ENCODE peak calls at places on chromosomes 12 and 14, in five cellular contexts. One of them, this sample, is unnamed.
A peak's percentile ranks its signal among the peaks of the same experiment; 100 is the strongest.

GRCh38 chr14:90517431-90517841 is 120.6 kb downstream of the CALM1 start:
- DNase-seq in lung: no peak
- DNase-seq in kidney: no peak
- DNase-seq in tibial artery: no peak
- DNase-seq in suprapubic skin: no peak
- DNase-seq in this sample: no peak

GRCh38 chr12:96064266-96064665 is 28.9 kb upstream of the LTA4H start:
- DNase-seq in suprapubic skin: no peak
- DNase-seq in lung: no peak
- DNase-seq in tibial artery: no peak
- DNase-seq in kidney: no peak
- DNase-seq in this sample: no peak

GRCh38 chr12:33967760-33968159 is 54.5 kb upstream of the ALG10 start:
- DNase-seq in tibial artery: no peak
- DNase-seq in lung: no peak
- DNase-seq in suprapubic skin: no peak
- DNase-seq in kidney: no peak
- DNase-seq in this sample: no peak

GRCh38 chr14:32211068-32211404 is 8.0 kb upstream of the RNU6-8 start:
- DNase-seq in tibial artery: no peak
- DNase-seq in lung: no peak
- DNase-seq in kidney: no peak
- DNase-seq in suprapubic skin: no peak
- DNase-seq in this sample: no peak

GRCh38 chr12:31228811-31229792 is 96.8 kb downstream of the SINHCAF start:
- DNase-seq in tibial artery: peak; percentile 77
- DNase-seq in suprapubic skin: no peak
- DNase-seq in lung: no peak
- DNase-seq in kidney: no peak
- DNase-seq in this sample: no peak

GRCh38 chr14:65101631-65102440 is 481 bp downstream of the MAX start:
- DNase-seq in lung: peak; percentile 33
- DNase-seq in kidney: peak; percentile 85
- DNase-seq in tibial artery: peak; percentile 69
- DNase-seq in suprapubic skin: no peak
- DNase-seq in this sample: peak; percentile 29

GRCh38 chr14:101882141-101882935 is 82.0 kb upstream of the DYNC1H1 start:
- DNase-seq in tibial artery: no peak
- DNase-seq in lung: no peak
- DNase-seq in suprapubic skin: no peak
- DNase-seq in kidney: no peak
- DNase-seq in this sample: no peak

GRCh38 chr14:42027271-42027670 is 420.6 kb downstream of the LRFN5 start:
- DNase-seq in lung: no peak
- DNase-seq in kidney: no peak
- DNase-seq in tibial artery: no peak
- DNase-seq in suprapubic skin: no peak
- DNase-seq in this sample: no peak

GRCh38 chr12:122481861-122482260 is 18.9 kb downstream of the ZCCHC8 start:
- DNase-seq in kidney: no peak
- DNase-seq in lung: no peak
- DNase-seq in tibial artery: no peak
- DNase-seq in suprapubic skin: no peak
- DNase-seq in this sample: no peak

GRCh38 chr14:81221579-81222102 is 882 bp upstream of the GTF2A1 start:
- DNase-seq in suprapubic skin: no peak
- DNase-seq in lung: no peak
- DNase-seq in tibial artery: no peak
- DNase-seq in kidney: no peak
- DNase-seq in this sample: no peak

GRCh38 chr12:68755536-68756243 is 9.7 kb downstream of the SLC35E3 start:
- DNase-seq in kidney: no peak
- DNase-seq in tibial artery: no peak
- DNase-seq in lung: no peak
- DNase-seq in suprapubic skin: no peak
- DNase-seq in this sample: no peak

GRCh38 chr14:64388533-64389243 is 535 bp downstream of the MTHFD1 start:
- DNase-seq in suprapubic skin: peak; percentile 80
- DNase-seq in kidney: peak; percentile 74
- DNase-seq in tibial artery: no peak
- DNase-seq in lung: no peak
- DNase-seq in this sample: no peak

GRCh38 chr14:69657961-69658360 is 46.6 kb downstream of the SUSD6 start:
- DNase-seq in suprapubic skin: no peak
- DNase-seq in kidney: peak; percentile 84
- DNase-seq in tibial artery: no peak
- DNase-seq in lung: peak; percentile 61
- DNase-seq in this sample: no peak

GRCh38 chr14:71783786-71784185 is 148.4 kb upstream of the RGS6 start:
- DNase-seq in lung: no peak
- DNase-seq in suprapubic skin: no peak
- DNase-seq in kidney: no peak
- DNase-seq in tibial artery: no peak
- DNase-seq in this sample: no peak

GRCh38 chr12:62291888-62292760 is 31.9 kb downstream of the USP15 start:
- DNase-seq in tibial artery: no peak
- DNase-seq in suprapubic skin: no peak
- DNase-seq in lung: no peak
- DNase-seq in kidney: no peak
- DNase-seq in this sample: no peak

GRCh38 chr12:124155711-124156110 is 139.2 kb upstream of the RFLNA start:
- DNase-seq in lung: no peak
- DNase-seq in tibial artery: no peak
- DNase-seq in kidney: no peak
- DNase-seq in suprapubic skin: no peak
- DNase-seq in this sample: no peak

GRCh38 chr12:18492372-18493025 is 231.2 kb downstream of the PIK3C2G start:
- DNase-seq in tibial artery: no peak
- DNase-seq in kidney: no peak
- DNase-seq in lung: no peak
- DNase-seq in suprapubic skin: no peak
- DNase-seq in this sample: no peak

GRCh38 chr12:70756791-70757190 is 119.6 kb upstream of the PTPRB start:
- DNase-seq in suprapubic skin: no peak
- DNase-seq in kidney: no peak
- DNase-seq in tibial artery: no peak
- DNase-seq in lung: no peak
- DNase-seq in this sample: no peak

GRCh38 chr12:68157295-68157871 is 2.2 kb downstream of the IFNG start:
- DNase-seq in tibial artery: no peak
- DNase-seq in kidney: no peak
- DNase-seq in lung: no peak
- DNase-seq in suprapubic skin: no peak
- DNase-seq in this sample: no peak

GRCh38 chr12:14665354-14666348 is 30.7 kb downstream of the GUCY2C start:
- DNase-seq in lung: no peak
- DNase-seq in suprapubic skin: no peak
- DNase-seq in kidney: no peak
- DNase-seq in tibial artery: no peak
- DNase-seq in this sample: no peak

GRCh38 chr12:57815177-57816000 is 3.1 kb downstream of the AVIL start:
- DNase-seq in tibial artery: peak; percentile 65
- DNase-seq in lung: no peak
- DNase-seq in suprapubic skin: no peak
- DNase-seq in kidney: no peak
- DNase-seq in this sample: no peak

GRCh38 chr12:90216815-90217214 is 508.2 kb upstream of the ATP2B1 start:
- DNase-seq in tibial artery: no peak
- DNase-seq in lung: no peak
- DNase-seq in kidney: no peak
- DNase-seq in suprapubic skin: no peak
- DNase-seq in this sample: no peak

GRCh38 chr14:63179383-63179782 is 24.9 kb upstream of the RHOJ start:
- DNase-seq in kidney: no peak
- DNase-seq in lung: no peak
- DNase-seq in suprapubic skin: no peak
- DNase-seq in tibial artery: no peak
- DNase-seq in this sample: no peak

GRCh38 chr12:44502681-44503080 is 373.4 kb downstream of the NELL2 start:
- DNase-seq in suprapubic skin: no peak
- DNase-seq in tibial artery: no peak
- DNase-seq in kidney: peak; percentile 56
- DNase-seq in lung: no peak
- DNase-seq in this sample: no peak

GRCh38 chr12:6443361-6443983 is 1.3 kb upstream of the CD27 start:
- DNase-seq in kidney: peak; percentile 35
- DNase-seq in suprapubic skin: no peak
- DNase-seq in lung: no peak
- DNase-seq in tibial artery: peak; percentile 17
- DNase-seq in this sample: no peak

GRCh38 chr12:95646781-95647184 is 95.5 kb upstream of the USP44 start:
- DNase-seq in kidney: no peak
- DNase-seq in tibial artery: no peak
- DNase-seq in suprapubic skin: no peak
- DNase-seq in lung: no peak
- DNase-seq in this sample: no peak

GRCh38 chr12:124827588-124828184 is 36.0 kb downstream of the SCARB1 start:
- DNase-seq in suprapubic skin: no peak
- DNase-seq in kidney: no peak
- DNase-seq in tibial artery: no peak
- DNase-seq in lung: no peak
- DNase-seq in this sample: no peak

GRCh38 chr14:96135285-96135684 is 69.4 kb upstream of the BDKRB2 start:
- DNase-seq in kidney: no peak
- DNase-seq in suprapubic skin: no peak
- DNase-seq in tibial artery: no peak
- DNase-seq in lung: peak; percentile 64
- DNase-seq in this sample: no peak

GRCh38 chr14:35927727-35928126 is 101.6 kb downstream of the BRMS1L start:
- DNase-seq in suprapubic skin: no peak
- DNase-seq in kidney: no peak
- DNase-seq in tibial artery: no peak
- DNase-seq in lung: no peak
- DNase-seq in this sample: no peak

GRCh38 chr12:41983896-41984295 is 160.8 kb downstream of the GXYLT1 start:
- DNase-seq in lung: no peak
- DNase-seq in tibial artery: no peak
- DNase-seq in suprapubic skin: no peak
- DNase-seq in kidney: no peak
- DNase-seq in this sample: no peak

GRCh38 chr14:51657762-51658161 is 6.1 kb downstream of the FRMD6 start:
- DNase-seq in tibial artery: no peak
- DNase-seq in suprapubic skin: no peak
- DNase-seq in lung: no peak
- DNase-seq in kidney: no peak
- DNase-seq in this sample: no peak

GRCh38 chr12:94320109-94320508 is 139.6 kb downstream of the CEP83 start:
- DNase-seq in tibial artery: no peak
- DNase-seq in suprapubic skin: no peak
- DNase-seq in lung: no peak
- DNase-seq in kidney: no peak
- DNase-seq in this sample: no peak

GRCh38 chr12:94326234-94326633 is 133.4 kb downstream of the CEP83 start:
- DNase-seq in tibial artery: no peak
- DNase-seq in kidney: no peak
- DNase-seq in lung: no peak
- DNase-seq in suprapubic skin: no peak
- DNase-seq in this sample: no peak

GRCh38 chr12:94326727-94327126 is 132.9 kb downstream of the CEP83 start:
- DNase-seq in suprapubic skin: no peak
- DNase-seq in lung: no peak
- DNase-seq in tibial artery: no peak
- DNase-seq in kidney: no peak
- DNase-seq in this sample: no peak

GRCh38 chr12:94318178-94318577 is 141.5 kb downstream of the CEP83 start:
- DNase-seq in lung: no peak
- DNase-seq in tibial artery: no peak
- DNase-seq in suprapubic skin: no peak
- DNase-seq in kidney: no peak
- DNase-seq in this sample: no peak

DNA sequence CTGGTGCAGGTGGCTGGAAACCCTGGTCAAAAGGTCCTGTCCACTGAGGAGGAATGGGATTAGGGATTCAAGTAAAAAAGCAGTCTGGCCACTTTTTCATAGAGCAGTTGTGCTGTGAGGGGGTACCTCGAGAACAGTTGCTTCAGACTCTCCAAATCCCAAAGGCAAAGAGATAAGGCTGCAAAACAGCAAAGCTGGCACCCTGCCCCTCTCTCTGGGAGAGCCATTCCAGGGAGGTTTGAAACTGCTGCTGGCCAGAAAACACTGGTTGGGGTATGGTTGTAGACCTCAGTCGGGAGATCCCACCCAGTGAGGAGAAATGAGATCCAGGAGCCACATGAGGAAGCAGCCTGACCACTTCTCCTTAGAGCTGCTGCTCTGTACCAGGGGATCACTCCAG is 137.3 kb downstream of the CEP83 start:
- DNase-seq in tibial artery: no peak
- DNase-seq in lung: no peak
- DNase-seq in suprapubic skin: no peak
- DNase-seq in kidney: no peak
- DNase-seq in this sample: no peak
- H3K9me3 ChIP-seq in tibial artery: no peaks in the 10 kb centered on the region
- H3K9me3 ChIP-seq in lung: peaks cover 4% of the 10 kb centered on the region
- H3K9me3 ChIP-seq in suprapubic skin: peaks cover 12% of the 10 kb centered on the region
- H3K9me3 ChIP-seq in kidney: peaks cover 21% of the 10 kb centered on the region
- H3K9me3 ChIP-seq in this sample: no peaks in the 10 kb centered on the region

GRCh38 chr12:130805635-130806034 is 33.4 kb downstream of the STX2 start:
- DNase-seq in tibial artery: no peak
- DNase-seq in lung: no peak
- DNase-seq in kidney: no peak
- DNase-seq in suprapubic skin: no peak
- DNase-seq in this sample: no peak
- H3K9me3 ChIP-seq in tibial artery: no peaks in the 10 kb centered on the region
- H3K9me3 ChIP-seq in lung: no peaks in the 10 kb centered on the region
- H3K9me3 ChIP-seq in kidney: no peaks in the 10 kb centered on the region
- H3K9me3 ChIP-seq in suprapubic skin: no peaks in the 10 kb centered on the region
- H3K9me3 ChIP-seq in this sample: no peaks in the 10 kb centered on the region

DNA sequence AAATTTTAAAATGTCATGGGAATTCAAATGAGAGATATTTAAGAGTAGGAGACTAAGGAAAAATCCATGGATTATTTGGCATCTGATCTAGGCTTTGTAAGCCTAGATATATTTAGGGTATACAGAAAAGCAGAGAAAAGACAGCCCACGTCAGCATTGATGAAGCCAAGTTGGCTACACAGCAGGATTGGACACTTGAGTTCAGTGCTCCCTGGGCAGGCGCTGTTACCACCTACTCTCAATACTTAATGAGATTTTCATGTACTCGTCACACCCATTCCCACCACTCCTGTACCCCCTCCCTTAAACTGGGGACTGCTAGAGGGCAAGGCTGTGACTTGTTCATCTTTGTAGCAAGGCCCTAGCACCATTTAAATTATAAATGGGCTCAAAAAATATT is 1.7 kb upstream of the KCNJ8 start:
- DNase-seq in tibial artery: no peak
- DNase-seq in kidney: no peak
- DNase-seq in suprapubic skin: no peak
- DNase-seq in lung: no peak
- DNase-seq in this sample: no peak
- H3K9me3 ChIP-seq in tibial artery: no peaks in the 10 kb centered on the region
- H3K9me3 ChIP-seq in kidney: no peaks in the 10 kb centered on the region
- H3K9me3 ChIP-seq in suprapubic skin: no peaks in the 10 kb centered on the region
- H3K9me3 ChIP-seq in lung: no peaks in the 10 kb centered on the region
- H3K9me3 ChIP-seq in this sample: no peaks in the 10 kb centered on the region

GRCh38 chr14:93343797-93344196 is 3.2 kb upstream of the COX8C start:
- DNase-seq in suprapubic skin: no peak
- DNase-seq in tibial artery: no peak
- DNase-seq in lung: no peak
- DNase-seq in kidney: no peak
- DNase-seq in this sample: no peak
- H3K9me3 ChIP-seq in suprapubic skin: no peaks in the 10 kb centered on the region
- H3K9me3 ChIP-seq in tibial artery: no peaks in the 10 kb centered on the region
- H3K9me3 ChIP-seq in lung: no peaks in the 10 kb centered on the region
- H3K9me3 ChIP-seq in kidney: no peaks in the 10 kb centered on the region
- H3K9me3 ChIP-seq in this sample: no peaks in the 10 kb centered on the region

GRCh38 chr14:105904379-105904778 is 378.0 kb downstream of the TMEM121 start:
- DNase-seq in suprapubic skin: no peak
- DNase-seq in kidney: no peak
- DNase-seq in tibial artery: no peak
- DNase-seq in lung: no peak
- DNase-seq in this sample: no peak
- H3K9me3 ChIP-seq in suprapubic skin: no peaks in the 10 kb centered on the region
- H3K9me3 ChIP-seq in kidney: no peaks in the 10 kb centered on the region
- H3K9me3 ChIP-seq in tibial artery: peaks cover 9% of the 10 kb centered on the region
- H3K9me3 ChIP-seq in lung: no peaks in the 10 kb centered on the region
- H3K9me3 ChIP-seq in this sample: no peaks in the 10 kb centered on the region

This sample was measured in CD4-positive, alpha-beta memory T cell.